ENCODE peak calls at places on chromosomes 13 and 19, in seven cellular contexts. V is mesendoderm, R is IMR-90, Z is H1, P is mesenchymal stem cell, G is H9, D is neuronal stem cell. J is an unnamed sample.
A peak's percentile ranks its signal among the peaks of the same experiment; 100 is the strongest.

GRCh38 chr13:66443926-66444325 is 786.2 kb downstream of the PCDH9 start:
- DNase-seq in V (no peak), R (no peak), Z (no peak), P (peak; percentile 29), G (no peak), D (no peak), J (no peak)

GRCh38 chr19:47272448-47273312 is 2.0 kb upstream of the INAFM1 start:
- DNase-seq in V (peak; percentile 60), R (no peak), Z (peak; percentile 64), P (no peak), G (no peak), D (no peak), J (no peak)

GRCh38 chr13:51999525-51999924 is 11.7 kb downstream of the ATP7B start:
- DNase-seq in V (no peak), R (peak; percentile 25), Z (no peak), P (no peak), G (no peak), D (no peak), J (peak; percentile 30)

GRCh38 chr19:36151144-36152051 is 849 bp downstream of the COX7A1 start:
- DNase-seq in V (peak; percentile 34), R (no peak), Z (no peak), P (no peak), G (peak; percentile 67), D (no peak), J (no peak)

GRCh38 chr13:19634129-19634740 is 776 bp downstream of the MPHOSPH8 start:
- DNase-seq in V (peak; percentile 57), R (peak; percentile 57), Z (no peak), P (peak; percentile 70), G (no peak), D (no peak), J (peak; percentile 72)

GRCh38 chr19:29806098-29806866 is 5.5 kb upstream of the CCNE1 start:
- DNase-seq in V (peak; percentile 63), R (peak; percentile 44), Z (peak; percentile 56), P (peak; percentile 55), G (peak; percentile 71), D (no peak), J (no peak)

GRCh38 chr13:100954430-100955361 is 280.1 kb upstream of the TMTC4 start:
- DNase-seq in V (no peak), R (peak; percentile 4), Z (no peak), P (peak; percentile 21), G (no peak), D (no peak), J (no peak)

GRCh38 chr19:1106841-1107654 is 3.3 kb downstream of the GPX4 start:
- DNase-seq in V (peak; percentile 63), R (peak; percentile 49), Z (no peak), P (peak; percentile 62), G (no peak), D (no peak), J (peak; percentile 38)

GRCh38 chr19:31943305-31943704 is 402.1 kb upstream of the ZNF507 start:
- DNase-seq in V (peak; percentile 23), R (no peak), Z (no peak), P (no peak), G (no peak), D (peak; percentile 4), J (no peak)

GRCh38 chr13:85197431-85197830 is 601.8 kb downstream of the SLITRK6 start:
- DNase-seq in V (no peak), R (no peak), Z (no peak), P (peak; percentile 74), G (no peak), D (no peak), J (no peak)

GRCh38 chr13:32889986-32890565 is 126.1 kb upstream of the KL start:
- DNase-seq in V (no peak), R (no peak), Z (no peak), P (peak; percentile 28), G (no peak), D (no peak), J (peak; percentile 80)

GRCh38 chr13:42001580-42001979 is 40.7 kb upstream of the VWA8 start:
- DNase-seq in V (peak; percentile 34), R (peak; percentile 93), Z (peak; percentile 50), P (peak; percentile 80), G (peak; percentile 36), D (no peak), J (peak; percentile 6)

GRCh38 chr19:46009530-46010510 is 13.0 kb downstream of the PGLYRP1 start:
- DNase-seq in V (peak; percentile 90), R (peak; percentile 58), Z (peak; percentile 95), P (peak; percentile 77), G (peak; percentile 86), D (peak; percentile 77), J (peak; percentile 24)

GRCh38 chr13:76210262-76210661 is 574.1 kb downstream of the LMO7 start:
- DNase-seq in V (no peak), R (no peak), Z (no peak), P (peak; percentile 20), G (no peak), D (no peak), J (no peak)

GRCh38 chr19:1438933-1439358 is 750 bp downstream of the RPS15 start:
- DNase-seq in V (no peak), R (no peak), Z (no peak), P (no peak), G (no peak), D (no peak), J (no peak)

GRCh38 chr19:16364231-16364865 is 39.7 kb downstream of the KLF2 start:
- DNase-seq in V (no peak), R (no peak), Z (no peak), P (no peak), G (no peak), D (no peak), J (no peak)

GRCh38 chr19:32812571-32812970 is 57.0 kb downstream of the SLC7A9 start:
- DNase-seq in V (no peak), R (no peak), Z (no peak), P (no peak), G (no peak), D (no peak), J (peak; percentile 88)

GRCh38 chr19:17333611-17334413 is 843 bp downstream of the ANO8 start:
- DNase-seq in V (peak; percentile 69), R (peak; percentile 80), Z (peak; percentile 71), P (peak; percentile 88), G (peak; percentile 68), D (no peak), J (peak; percentile 15)

GRCh38 chr13:113907637-113908617 is 44.1 kb upstream of the GAS6 start:
- DNase-seq in V (peak; percentile 24), R (peak; percentile 97), Z (no peak), P (peak; percentile 64), G (no peak), D (no peak), J (peak; percentile 65)

GRCh38 chr19:55681131-55682087 is 6.4 kb downstream of the EPN1 start:
- DNase-seq in V (no peak), R (peak; percentile 53), Z (no peak), P (no peak), G (no peak), D (no peak), J (no peak)

GRCh38 chr19:51251453-51251790 is 542 bp downstream of the SIGLECL1 start:
- DNase-seq in V (no peak), R (no peak), Z (no peak), P (no peak), G (no peak), D (no peak), J (peak; percentile 17)

GRCh38 chr19:33998739-33999345 is 173.5 kb upstream of the LSM14A start:
- DNase-seq in V (no peak), R (no peak), Z (no peak), P (peak; percentile 6), G (no peak), D (no peak), J (peak; percentile 9)

GRCh38 chr13:112007191-112007590 is 59.8 kb upstream of the SOX1 start:
- DNase-seq in V (no peak), R (no peak), Z (no peak), P (no peak), G (no peak), D (no peak), J (no peak)
- H2AK5ac ChIP-seq in V (no peak overlapping the region), R (no peak overlapping the region), Z (no peak overlapping the region), P (no peak overlapping the region), G (no peak overlapping the region), D (no peak overlapping the region), J (no peak overlapping the region)

GRCh38 chr13:40172878-40173277 is 493.6 kb downstream of the FOXO1 start:
- DNase-seq in V (no peak), R (no peak), Z (no peak), P (no peak), G (no peak), D (no peak), J (no peak)

GRCh38 chr13:40172149-40172591 is 494.3 kb downstream of the FOXO1 start:
- DNase-seq in V (peak; percentile 67), R (no peak), Z (peak; percentile 73), P (no peak), G (peak; percentile 63), D (no peak), J (no peak)

GRCh38 chr13:40176242-40176641 is 490.2 kb downstream of the FOXO1 start:
- DNase-seq in V (no peak), R (no peak), Z (no peak), P (no peak), G (no peak), D (no peak), J (no peak)

GRCh38 chr13:40178130-40178529 is 488.3 kb downstream of the FOXO1 start:
- DNase-seq in V (no peak), R (no peak), Z (no peak), P (peak; percentile 64), G (no peak), D (no peak), J (no peak)

GRCh38 chr13:40175639-40176038 is 490.8 kb downstream of the FOXO1 start:
- DNase-seq in V (no peak), R (no peak), Z (no peak), P (no peak), G (no peak), D (no peak), J (no peak)
- H2AK5ac ChIP-seq in V (no peak overlapping the region), R (no peak overlapping the region), Z (no peak overlapping the region), P (no peak overlapping the region), G (no peak overlapping the region), D (no peak overlapping the region), J (no peak overlapping the region)

DNA sequence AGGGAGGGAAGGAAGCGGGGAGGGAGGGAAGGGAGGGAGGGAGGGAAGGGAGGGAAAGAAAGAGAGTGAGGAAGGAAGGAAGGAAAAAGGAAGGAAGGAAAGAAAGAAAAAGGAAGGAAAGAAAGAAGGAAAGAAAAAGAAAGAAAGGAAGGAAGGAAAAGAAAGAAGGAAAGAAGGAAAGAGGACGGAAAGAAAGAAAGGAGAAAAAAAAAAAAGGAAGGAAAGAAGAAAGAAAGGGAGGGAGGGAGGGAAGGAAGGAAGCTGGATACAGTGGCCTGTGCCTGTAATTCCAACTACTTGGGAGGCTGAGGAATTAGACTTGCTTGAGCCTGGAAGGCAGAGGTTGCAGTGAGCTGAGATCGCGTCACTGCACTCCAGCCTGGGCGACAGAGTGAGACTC is 35.3 kb downstream of the OLFM2 start:
- DNase-seq in V (no peak), R (no peak), Z (no peak), P (no peak), G (no peak), D (no peak), J (no peak)
- H2AK5ac ChIP-seq in V (no peak overlapping the region), R (no peak overlapping the region), Z (no peak overlapping the region), P (no peak overlapping the region), G (no peak overlapping the region), D (no peak overlapping the region), J (no peak overlapping the region)

DNA sequence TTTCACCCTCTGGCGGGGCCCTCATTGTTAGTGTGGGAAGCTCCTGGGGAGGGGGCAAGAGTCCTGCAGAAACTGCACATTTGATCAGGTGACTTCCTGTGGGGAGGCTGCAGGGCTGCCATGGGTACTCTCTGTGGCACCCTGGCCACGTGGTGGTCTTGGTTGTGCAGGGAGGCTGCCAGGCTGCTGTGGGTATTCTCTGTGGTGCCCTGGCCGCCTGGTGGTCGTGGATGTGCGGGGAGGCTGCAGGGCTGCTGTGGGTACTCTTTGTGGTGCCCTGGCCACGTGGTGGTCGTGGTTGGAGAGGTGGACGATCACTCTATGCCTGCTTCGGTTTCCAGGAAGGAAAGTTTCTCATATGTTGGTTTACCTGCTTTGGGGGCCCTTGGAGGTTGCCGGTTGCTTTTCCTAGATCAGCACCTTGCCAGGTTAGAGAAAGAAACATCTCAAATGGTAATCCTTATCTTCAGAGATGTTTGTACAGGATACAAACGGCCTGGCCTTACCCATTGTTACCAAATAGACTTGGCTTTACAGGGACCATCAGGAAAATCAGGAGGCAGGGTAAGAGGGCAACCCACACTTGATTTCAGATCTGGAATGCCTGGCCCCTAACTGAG is 22.9 kb downstream of the TEX29 start:
- DNase-seq in V (no peak), R (no peak), Z (no peak), P (no peak), G (peak; percentile 22), D (no peak), J (no peak)
- H2AK5ac ChIP-seq in V (no peak overlapping the region), R (no peak overlapping the region), Z (no peak overlapping the region), P (no peak overlapping the region), G (no peak overlapping the region), D (no peak overlapping the region), J (no peak overlapping the region)